ENCODE peak calls at places on chromosome 11, in five cellular contexts. One of them, this sample, is unnamed.

GRCh38 chr11:75771646-75772410 is 3.2 kb downstream of the DGAT2 start:
- DNase-seq in OCI-LY7: no peak
- DNase-seq in mucosa of gallbladder: no peak
- DNase-seq in dermis blood vessel endothelial cell: no peak
- DNase-seq in A549: no peak
- DNase-seq in this sample: no peak

GRCh38 chr11:117861151-117862018 is 15.1 kb downstream of the FXYD6 start:
- DNase-seq in OCI-LY7: no peak
- DNase-seq in mucosa of gallbladder: no peak
- DNase-seq in dermis blood vessel endothelial cell: no peak
- DNase-seq in A549: no peak
- DNase-seq in this sample: peak

GRCh38 chr11:96215094-96215782 is 127.8 kb downstream of the MAML2 start:
- DNase-seq in OCI-LY7: peak
- DNase-seq in mucosa of gallbladder: no peak
- DNase-seq in dermis blood vessel endothelial cell: peak
- DNase-seq in A549: no peak
- DNase-seq in this sample: peak

GRCh38 chr11:96339704-96340554 is 3.1 kb downstream of the MAML2 start:
- DNase-seq in OCI-LY7: no peak
- DNase-seq in mucosa of gallbladder: no peak
- DNase-seq in dermis blood vessel endothelial cell: peak
- DNase-seq in A549: no peak
- DNase-seq in this sample: no peak

GRCh38 chr11:60788401-60789110 is 3.4 kb downstream of the MS4A10 start:
- DNase-seq in OCI-LY7: no peak
- DNase-seq in mucosa of gallbladder: no peak
- DNase-seq in dermis blood vessel endothelial cell: peak
- DNase-seq in A549: no peak
- DNase-seq in this sample: peak

GRCh38 chr11:66312549-66313320 is 4.1 kb downstream of the CD248 start:
- DNase-seq in OCI-LY7: peak
- DNase-seq in mucosa of gallbladder: peak
- DNase-seq in dermis blood vessel endothelial cell: peak
- DNase-seq in A549: peak
- DNase-seq in this sample: peak

GRCh38 chr11:128619540-128620305 is 32.4 kb upstream of the ETS1 start:
- DNase-seq in OCI-LY7: no peak
- DNase-seq in mucosa of gallbladder: peak
- DNase-seq in dermis blood vessel endothelial cell: no peak
- DNase-seq in A549: no peak
- DNase-seq in this sample: no peak

GRCh38 chr11:2129699-2130366 is 9.4 kb downstream of the IGF2 start:
- DNase-seq in OCI-LY7: no peak
- DNase-seq in mucosa of gallbladder: no peak
- DNase-seq in dermis blood vessel endothelial cell: no peak
- DNase-seq in A549: no peak
- DNase-seq in this sample: no peak

GRCh38 chr11:79198898-79199250 is 242.0 kb downstream of the TENM4 start:
- DNase-seq in OCI-LY7: no peak
- DNase-seq in mucosa of gallbladder: no peak
- DNase-seq in dermis blood vessel endothelial cell: no peak
- DNase-seq in A549: no peak
- DNase-seq in this sample: peak

GRCh38 chr11:76656087-76656531 is 14.4 kb downstream of the LRRC32 start:
- DNase-seq in OCI-LY7: no peak
- DNase-seq in mucosa of gallbladder: no peak
- DNase-seq in dermis blood vessel endothelial cell: no peak
- DNase-seq in A549: no peak
- DNase-seq in this sample: no peak

GRCh38 chr11:66361502-66361941 is 10.0 kb downstream of the SLC29A2 start:
- DNase-seq in OCI-LY7: no peak
- DNase-seq in mucosa of gallbladder: no peak
- DNase-seq in dermis blood vessel endothelial cell: no peak
- DNase-seq in A549: no peak
- DNase-seq in this sample: no peak

GRCh38 chr11:133181672-133182071 is 350.6 kb downstream of the OPCML start:
- DNase-seq in OCI-LY7: no peak
- DNase-seq in mucosa of gallbladder: no peak
- DNase-seq in dermis blood vessel endothelial cell: no peak
- DNase-seq in A549: no peak
- DNase-seq in this sample: no peak

GRCh38 chr11:70233511-70233919 is 30.4 kb downstream of the FADD start:
- DNase-seq in OCI-LY7: no peak
- DNase-seq in mucosa of gallbladder: peak
- DNase-seq in dermis blood vessel endothelial cell: peak
- DNase-seq in A549: peak
- DNase-seq in this sample: peak

GRCh38 chr11:130209944-130210854 is 50.6 kb downstream of the ST14 start:
- DNase-seq in OCI-LY7: no peak
- DNase-seq in mucosa of gallbladder: peak
- DNase-seq in dermis blood vessel endothelial cell: no peak
- DNase-seq in A549: no peak
- DNase-seq in this sample: no peak

GRCh38 chr11:72004515-72005346 is 6.0 kb downstream of the IL18BP start:
- DNase-seq in OCI-LY7: no peak
- DNase-seq in mucosa of gallbladder: no peak
- DNase-seq in dermis blood vessel endothelial cell: no peak
- DNase-seq in A549: no peak
- DNase-seq in this sample: no peak

GRCh38 chr11:128208329-128209220 is 378.8 kb downstream of the ETS1 start:
- DNase-seq in OCI-LY7: no peak
- DNase-seq in mucosa of gallbladder: no peak
- DNase-seq in dermis blood vessel endothelial cell: peak
- DNase-seq in A549: peak
- DNase-seq in this sample: peak

GRCh38 chr11:74147199-74147929 is 23.4 kb downstream of the C2CD3 start:
- DNase-seq in OCI-LY7: no peak
- DNase-seq in mucosa of gallbladder: no peak
- DNase-seq in dermis blood vessel endothelial cell: no peak
- DNase-seq in A549: no peak
- DNase-seq in this sample: peak

GRCh38 chr11:797300-798092 is 585 bp downstream of the SLC25A22 start:
- DNase-seq in OCI-LY7: peak
- DNase-seq in mucosa of gallbladder: peak
- DNase-seq in dermis blood vessel endothelial cell: peak
- DNase-seq in A549: peak
- DNase-seq in this sample: peak

GRCh38 chr11:95375881-95376280 is 144.9 kb upstream of the SESN3 start:
- DNase-seq in OCI-LY7: no peak
- DNase-seq in mucosa of gallbladder: no peak
- DNase-seq in dermis blood vessel endothelial cell: no peak
- DNase-seq in A549: no peak
- DNase-seq in this sample: no peak

GRCh38 chr11:86160546-86161149 is 83.9 kb upstream of the EED start:
- DNase-seq in OCI-LY7: no peak
- DNase-seq in mucosa of gallbladder: peak
- DNase-seq in dermis blood vessel endothelial cell: peak
- DNase-seq in A549: no peak
- DNase-seq in this sample: peak

GRCh38 chr11:69832561-69833413 is 13.6 kb upstream of the FGF3 start:
- DNase-seq in OCI-LY7: no peak
- DNase-seq in mucosa of gallbladder: no peak
- DNase-seq in dermis blood vessel endothelial cell: no peak
- DNase-seq in A549: no peak
- DNase-seq in this sample: no peak

GRCh38 chr11:10584071-10584501 is 15.6 kb upstream of the LYVE1 start:
- DNase-seq in OCI-LY7: no peak
- DNase-seq in mucosa of gallbladder: peak
- DNase-seq in dermis blood vessel endothelial cell: peak
- DNase-seq in A549: no peak
- DNase-seq in this sample: peak

GRCh38 chr11:104164028-104164520 is at the start of gene PDGFD:
- DNase-seq in OCI-LY7: peak
- DNase-seq in mucosa of gallbladder: peak
- DNase-seq in dermis blood vessel endothelial cell: peak
- DNase-seq in A549: peak
- DNase-seq in this sample: peak